ENCODE peak calls at places on chromosomes 12 and 14, in seven cellular contexts. One of them, this sample, is unnamed.

GRCh38 chr14:58808828-58809227 is 171.1 kb downstream of the DACT1 start:
- DNase-seq in LHCN-M2: peak; percentile 82
- DNase-seq in naive thymus-derived CD4-positive, alpha-beta T cell: no peak
- DNase-seq in NCI-H69: peak; percentile 91
- DNase-seq in hepatic stellate cell: no peak
- DNase-seq in stimulated activated CD8-positive, alpha-beta memory T cell treated with anti-CD3 and anti-CD28 coated beads, Interleukin-4, amount 100 ng/mL, for 1 hour: no peak
- DNase-seq in AML-193: no peak
- DNase-seq in this sample: no peak

GRCh38 chr14:91854327-91854934 is 12.9 kb downstream of the TC2N start:
- DNase-seq in AML-193: no peak
- DNase-seq in LHCN-M2: no peak
- DNase-seq in NCI-H69: no peak
- DNase-seq in hepatic stellate cell: no peak
- DNase-seq in naive thymus-derived CD4-positive, alpha-beta T cell: no peak
- DNase-seq in stimulated activated CD8-positive, alpha-beta memory T cell treated with anti-CD3 and anti-CD28 coated beads, Interleukin-4, amount 100 ng/mL, for 1 hour: no peak
- DNase-seq in this sample: no peak

GRCh38 chr14:92470215-92470614 is 43.4 kb upstream of the RIN3 start:
- DNase-seq in LHCN-M2: peak; percentile 62
- DNase-seq in naive thymus-derived CD4-positive, alpha-beta T cell: no peak
- DNase-seq in AML-193: no peak
- DNase-seq in hepatic stellate cell: no peak
- DNase-seq in NCI-H69: no peak
- DNase-seq in stimulated activated CD8-positive, alpha-beta memory T cell treated with anti-CD3 and anti-CD28 coated beads, Interleukin-4, amount 100 ng/mL, for 1 hour: no peak
- DNase-seq in this sample: no peak

GRCh38 chr12:3491938-3492867 is 1.2 kb downstream of the PRMT8 start:
- DNase-seq in LHCN-M2: peak; percentile 30
- DNase-seq in naive thymus-derived CD4-positive, alpha-beta T cell: peak; percentile 10
- DNase-seq in hepatic stellate cell: peak; percentile 75
- DNase-seq in NCI-H69: peak; percentile 66
- DNase-seq in AML-193: no peak
- DNase-seq in stimulated activated CD8-positive, alpha-beta memory T cell treated with anti-CD3 and anti-CD28 coated beads, Interleukin-4, amount 100 ng/mL, for 1 hour: no peak
- DNase-seq in this sample: peak; percentile 51

GRCh38 chr12:120252071-120252906 is 13.2 kb downstream of the PXN start:
- DNase-seq in stimulated activated CD8-positive, alpha-beta memory T cell treated with anti-CD3 and anti-CD28 coated beads, Interleukin-4, amount 100 ng/mL, for 1 hour: peak; percentile 64
- DNase-seq in hepatic stellate cell: no peak
- DNase-seq in NCI-H69: no peak
- DNase-seq in AML-193: peak; percentile 63
- DNase-seq in naive thymus-derived CD4-positive, alpha-beta T cell: peak; percentile 88
- DNase-seq in LHCN-M2: no peak
- DNase-seq in this sample: no peak

GRCh38 chr12:131105736-131106356 is 152.1 kb downstream of the ADGRD1 start:
- DNase-seq in LHCN-M2: no peak
- DNase-seq in AML-193: no peak
- DNase-seq in naive thymus-derived CD4-positive, alpha-beta T cell: peak; percentile 70
- DNase-seq in NCI-H69: no peak
- DNase-seq in hepatic stellate cell: no peak
- DNase-seq in stimulated activated CD8-positive, alpha-beta memory T cell treated with anti-CD3 and anti-CD28 coated beads, Interleukin-4, amount 100 ng/mL, for 1 hour: no peak
- DNase-seq in this sample: no peak

GRCh38 chr12:124764451-124764850 is 99.2 kb downstream of the SCARB1 start:
- DNase-seq in LHCN-M2: peak; percentile 97
- DNase-seq in stimulated activated CD8-positive, alpha-beta memory T cell treated with anti-CD3 and anti-CD28 coated beads, Interleukin-4, amount 100 ng/mL, for 1 hour: no peak
- DNase-seq in AML-193: peak; percentile 34
- DNase-seq in NCI-H69: peak; percentile 54
- DNase-seq in naive thymus-derived CD4-positive, alpha-beta T cell: no peak
- DNase-seq in hepatic stellate cell: no peak
- DNase-seq in this sample: no peak

GRCh38 chr12:29050503-29050902 is 98.6 kb upstream of the FAR2 start:
- DNase-seq in hepatic stellate cell: no peak
- DNase-seq in NCI-H69: no peak
- DNase-seq in naive thymus-derived CD4-positive, alpha-beta T cell: no peak
- DNase-seq in stimulated activated CD8-positive, alpha-beta memory T cell treated with anti-CD3 and anti-CD28 coated beads, Interleukin-4, amount 100 ng/mL, for 1 hour: no peak
- DNase-seq in LHCN-M2: no peak
- DNase-seq in AML-193: no peak
- DNase-seq in this sample: no peak

GRCh38 chr12:122116707-122117535 is 38.4 kb downstream of the MLXIP start:
- DNase-seq in naive thymus-derived CD4-positive, alpha-beta T cell: no peak
- DNase-seq in AML-193: no peak
- DNase-seq in stimulated activated CD8-positive, alpha-beta memory T cell treated with anti-CD3 and anti-CD28 coated beads, Interleukin-4, amount 100 ng/mL, for 1 hour: no peak
- DNase-seq in NCI-H69: no peak
- DNase-seq in hepatic stellate cell: no peak
- DNase-seq in LHCN-M2: peak; percentile 88
- DNase-seq in this sample: no peak

GRCh38 chr12:121974026-121974985 is 47.4 kb upstream of the BCL7A start:
- DNase-seq in LHCN-M2: no peak
- DNase-seq in AML-193: no peak
- DNase-seq in naive thymus-derived CD4-positive, alpha-beta T cell: no peak
- DNase-seq in stimulated activated CD8-positive, alpha-beta memory T cell treated with anti-CD3 and anti-CD28 coated beads, Interleukin-4, amount 100 ng/mL, for 1 hour: no peak
- DNase-seq in hepatic stellate cell: no peak
- DNase-seq in NCI-H69: no peak
- DNase-seq in this sample: no peak

GRCh38 chr12:105235747-105236476 is at the start of gene APPL2:
- DNase-seq in hepatic stellate cell: peak; percentile 92
- DNase-seq in AML-193: peak; percentile 66
- DNase-seq in naive thymus-derived CD4-positive, alpha-beta T cell: peak; percentile 73
- DNase-seq in NCI-H69: peak; percentile 97
- DNase-seq in stimulated activated CD8-positive, alpha-beta memory T cell treated with anti-CD3 and anti-CD28 coated beads, Interleukin-4, amount 100 ng/mL, for 1 hour: peak; percentile 60
- DNase-seq in LHCN-M2: peak; percentile 91
- DNase-seq in this sample: no peak

GRCh38 chr14:65237023-65237814 is 134.9 kb upstream of the MAX start:
- DNase-seq in NCI-H69: no peak
- DNase-seq in hepatic stellate cell: no peak
- DNase-seq in LHCN-M2: peak; percentile 68
- DNase-seq in AML-193: no peak
- DNase-seq in naive thymus-derived CD4-positive, alpha-beta T cell: no peak
- DNase-seq in stimulated activated CD8-positive, alpha-beta memory T cell treated with anti-CD3 and anti-CD28 coated beads, Interleukin-4, amount 100 ng/mL, for 1 hour: no peak
- DNase-seq in this sample: no peak

GRCh38 chr14:94462763-94463572 is 10.4 kb upstream of the SERPINA11 start:
- DNase-seq in AML-193: no peak
- DNase-seq in LHCN-M2: no peak
- DNase-seq in naive thymus-derived CD4-positive, alpha-beta T cell: no peak
- DNase-seq in NCI-H69: no peak
- DNase-seq in stimulated activated CD8-positive, alpha-beta memory T cell treated with anti-CD3 and anti-CD28 coated beads, Interleukin-4, amount 100 ng/mL, for 1 hour: no peak
- DNase-seq in hepatic stellate cell: no peak
- DNase-seq in this sample: no peak